ENCODE peak calls at places on chromosome 4, in eight cellular contexts. One of them, this sample, is unnamed.
A peak's percentile ranks its signal among the peaks of the same experiment; 100 is the strongest.

GRCh38 chr4:188822698-188823097 is 683.5 kb downstream of the TRIML1 start:
- DNase-seq in Right ventricle myocardium superior: no peak
- DNase-seq in T-cell: no peak
- DNase-seq in RPMI7951: no peak
- DNase-seq in left colon: no peak
- DNase-seq in NCI-H446 treated with DMSO at 0.1 percent for 48 hours: no peak
- DNase-seq in suprapubic skin: no peak
- DNase-seq in NCI-H2029: no peak
- DNase-seq in this sample: no peak

GRCh38 chr4:174120446-174121142 is 162.9 kb downstream of the FBXO8 start:
- DNase-seq in Right ventricle myocardium superior: peak; percentile 76
- DNase-seq in T-cell: peak; percentile 5
- DNase-seq in RPMI7951: peak; percentile 79
- DNase-seq in left colon: peak; percentile 29
- DNase-seq in NCI-H446 treated with DMSO at 0.1 percent for 48 hours: peak; percentile 39
- DNase-seq in suprapubic skin: no peak
- DNase-seq in NCI-H2029: peak; percentile 16
- DNase-seq in this sample: peak; percentile 75

GRCh38 chr4:183553601-183554345 is 48.9 kb downstream of the ING2 start:
- DNase-seq in Right ventricle myocardium superior: no peak
- DNase-seq in T-cell: no peak
- DNase-seq in RPMI7951: no peak
- DNase-seq in left colon: no peak
- DNase-seq in NCI-H446 treated with DMSO at 0.1 percent for 48 hours: no peak
- DNase-seq in suprapubic skin: no peak
- DNase-seq in NCI-H2029: no peak
- DNase-seq in this sample: no peak

GRCh38 chr4:39469429-39470077 is 10.7 kb downstream of the LIAS start:
- DNase-seq in Right ventricle myocardium superior: no peak
- DNase-seq in T-cell: peak; percentile 14
- DNase-seq in RPMI7951: peak; percentile 85
- DNase-seq in left colon: no peak
- DNase-seq in NCI-H446 treated with DMSO at 0.1 percent for 48 hours: peak; percentile 59
- DNase-seq in suprapubic skin: no peak
- DNase-seq in NCI-H2029: peak; percentile 18
- DNase-seq in this sample: peak; percentile 93

GRCh38 chr4:176499518-176499917 is 179.8 kb downstream of the SPCS3 start:
- DNase-seq in Right ventricle myocardium superior: no peak
- DNase-seq in T-cell: no peak
- DNase-seq in RPMI7951: peak; percentile 43
- DNase-seq in left colon: no peak
- DNase-seq in NCI-H446 treated with DMSO at 0.1 percent for 48 hours: no peak
- DNase-seq in suprapubic skin: no peak
- DNase-seq in NCI-H2029: no peak
- DNase-seq in this sample: no peak

GRCh38 chr4:102157984-102158383 is 187.3 kb downstream of the SLC39A8 start:
- DNase-seq in Right ventricle myocardium superior: no peak
- DNase-seq in T-cell: no peak
- DNase-seq in RPMI7951: no peak
- DNase-seq in left colon: no peak
- DNase-seq in NCI-H446 treated with DMSO at 0.1 percent for 48 hours: no peak
- DNase-seq in suprapubic skin: no peak
- DNase-seq in NCI-H2029: peak; percentile 40
- DNase-seq in this sample: no peak

GRCh38 chr4:129747756-129748155 is 651.8 kb downstream of the C4orf33 start:
- DNase-seq in Right ventricle myocardium superior: no peak
- DNase-seq in T-cell: no peak
- DNase-seq in RPMI7951: no peak
- DNase-seq in left colon: no peak
- DNase-seq in NCI-H446 treated with DMSO at 0.1 percent for 48 hours: no peak
- DNase-seq in suprapubic skin: no peak
- DNase-seq in NCI-H2029: no peak
- DNase-seq in this sample: no peak

GRCh38 chr4:186819357-186820086 is 95.9 kb upstream of the FAT1 start:
- DNase-seq in Right ventricle myocardium superior: no peak
- DNase-seq in T-cell: no peak
- DNase-seq in RPMI7951: no peak
- DNase-seq in left colon: no peak
- DNase-seq in NCI-H446 treated with DMSO at 0.1 percent for 48 hours: no peak
- DNase-seq in suprapubic skin: no peak
- DNase-seq in NCI-H2029: no peak
- DNase-seq in this sample: no peak

GRCh38 chr4:1873776-1874175 is 2.6 kb downstream of the NSD2 start:
- DNase-seq in Right ventricle myocardium superior: no peak
- DNase-seq in T-cell: no peak
- DNase-seq in RPMI7951: no peak
- DNase-seq in left colon: no peak
- DNase-seq in NCI-H446 treated with DMSO at 0.1 percent for 48 hours: no peak
- DNase-seq in suprapubic skin: no peak
- DNase-seq in NCI-H2029: no peak
- DNase-seq in this sample: no peak

GRCh38 chr4:42464550-42465124 is 67.3 kb downstream of the SHISA3 start:
- DNase-seq in Right ventricle myocardium superior: no peak
- DNase-seq in T-cell: no peak
- DNase-seq in RPMI7951: no peak
- DNase-seq in left colon: no peak
- DNase-seq in NCI-H446 treated with DMSO at 0.1 percent for 48 hours: no peak
- DNase-seq in suprapubic skin: no peak
- DNase-seq in NCI-H2029: no peak
- DNase-seq in this sample: no peak

GRCh38 chr4:53653484-53654053 is 62.3 kb upstream of the LNX1 start:
- DNase-seq in Right ventricle myocardium superior: no peak
- DNase-seq in T-cell: no peak
- DNase-seq in RPMI7951: peak; percentile 80
- DNase-seq in left colon: peak; percentile 48
- DNase-seq in NCI-H446 treated with DMSO at 0.1 percent for 48 hours: peak; percentile 17
- DNase-seq in suprapubic skin: no peak
- DNase-seq in NCI-H2029: peak; percentile 54
- DNase-seq in this sample: peak; percentile 33

GRCh38 chr4:86306816-86307215 is 53.0 kb downstream of the MAPK10 start:
- DNase-seq in Right ventricle myocardium superior: no peak
- DNase-seq in T-cell: no peak
- DNase-seq in RPMI7951: peak; percentile 61
- DNase-seq in left colon: no peak
- DNase-seq in NCI-H446 treated with DMSO at 0.1 percent for 48 hours: peak; percentile 51
- DNase-seq in suprapubic skin: no peak
- DNase-seq in NCI-H2029: no peak
- DNase-seq in this sample: no peak

GRCh38 chr4:147933316-147933715 is 201.4 kb downstream of the ARHGAP10 start:
- DNase-seq in Right ventricle myocardium superior: no peak
- DNase-seq in T-cell: no peak
- DNase-seq in RPMI7951: no peak
- DNase-seq in left colon: peak; percentile 12
- DNase-seq in NCI-H446 treated with DMSO at 0.1 percent for 48 hours: peak; percentile 24
- DNase-seq in suprapubic skin: no peak
- DNase-seq in NCI-H2029: no peak
- DNase-seq in this sample: peak; percentile 16

GRCh38 chr4:7399433-7400234 is 35.1 kb downstream of the PSAPL1 start:
- DNase-seq in Right ventricle myocardium superior: no peak
- DNase-seq in T-cell: no peak
- DNase-seq in RPMI7951: no peak
- DNase-seq in left colon: no peak
- DNase-seq in NCI-H446 treated with DMSO at 0.1 percent for 48 hours: no peak
- DNase-seq in suprapubic skin: peak; percentile 37
- DNase-seq in NCI-H2029: no peak
- DNase-seq in this sample: no peak

GRCh38 chr4:3461515-3462291 is 1.4 kb upstream of the DOK7 start:
- DNase-seq in Right ventricle myocardium superior: peak; percentile 89
- DNase-seq in T-cell: no peak
- DNase-seq in RPMI7951: peak; percentile 13
- DNase-seq in left colon: peak; percentile 57
- DNase-seq in NCI-H446 treated with DMSO at 0.1 percent for 48 hours: no peak
- DNase-seq in suprapubic skin: no peak
- DNase-seq in NCI-H2029: peak; percentile 63
- DNase-seq in this sample: peak; percentile 71

GRCh38 chr4:27010334-27010940 is 149.8 kb downstream of the STIM2 start:
- DNase-seq in Right ventricle myocardium superior: peak; percentile 53
- DNase-seq in T-cell: peak; percentile 52
- DNase-seq in RPMI7951: peak; percentile 55
- DNase-seq in left colon: peak; percentile 55
- DNase-seq in NCI-H446 treated with DMSO at 0.1 percent for 48 hours: peak; percentile 36
- DNase-seq in suprapubic skin: peak; percentile 67
- DNase-seq in NCI-H2029: peak; percentile 45
- DNase-seq in this sample: peak; percentile 70

GRCh38 chr4:174794706-174795105 is 34.3 kb downstream of the GLRA3 start:
- DNase-seq in Right ventricle myocardium superior: no peak
- DNase-seq in T-cell: no peak
- DNase-seq in RPMI7951: no peak
- DNase-seq in left colon: no peak
- DNase-seq in NCI-H446 treated with DMSO at 0.1 percent for 48 hours: no peak
- DNase-seq in suprapubic skin: no peak
- DNase-seq in NCI-H2029: peak; percentile 2
- DNase-seq in this sample: no peak

GRCh38 chr4:15542795-15543194 is 73.1 kb downstream of the CC2D2A start:
- DNase-seq in Right ventricle myocardium superior: peak; percentile 53
- DNase-seq in T-cell: no peak
- DNase-seq in RPMI7951: no peak
- DNase-seq in left colon: no peak
- DNase-seq in NCI-H446 treated with DMSO at 0.1 percent for 48 hours: no peak
- DNase-seq in suprapubic skin: no peak
- DNase-seq in NCI-H2029: no peak
- DNase-seq in this sample: no peak

GRCh38 chr4:168388890-168389289 is 70.3 kb upstream of the DDX60 start:
- DNase-seq in Right ventricle myocardium superior: no peak
- DNase-seq in T-cell: no peak
- DNase-seq in RPMI7951: peak; percentile 46
- DNase-seq in left colon: no peak
- DNase-seq in NCI-H446 treated with DMSO at 0.1 percent for 48 hours: no peak
- DNase-seq in suprapubic skin: no peak
- DNase-seq in NCI-H2029: no peak
- DNase-seq in this sample: no peak

GRCh38 chr4:123232439-123232838 is 164.2 kb upstream of the SPRY1 start:
- DNase-seq in Right ventricle myocardium superior: no peak
- DNase-seq in T-cell: no peak
- DNase-seq in RPMI7951: no peak
- DNase-seq in left colon: no peak
- DNase-seq in NCI-H446 treated with DMSO at 0.1 percent for 48 hours: no peak
- DNase-seq in suprapubic skin: no peak
- DNase-seq in NCI-H2029: no peak
- DNase-seq in this sample: no peak

GRCh38 chr4:113665036-113665435 is 96.5 kb downstream of the CAMK2D start:
- DNase-seq in Right ventricle myocardium superior: no peak
- DNase-seq in T-cell: no peak
- DNase-seq in RPMI7951: no peak
- DNase-seq in left colon: no peak
- DNase-seq in NCI-H446 treated with DMSO at 0.1 percent for 48 hours: no peak
- DNase-seq in suprapubic skin: no peak
- DNase-seq in NCI-H2029: no peak
- DNase-seq in this sample: no peak

GRCh38 chr4:147777456-147778091 is 45.7 kb downstream of the ARHGAP10 start:
- DNase-seq in Right ventricle myocardium superior: no peak
- DNase-seq in T-cell: no peak
- DNase-seq in RPMI7951: peak; percentile 54
- DNase-seq in left colon: no peak
- DNase-seq in NCI-H446 treated with DMSO at 0.1 percent for 48 hours: no peak
- DNase-seq in suprapubic skin: no peak
- DNase-seq in NCI-H2029: no peak
- DNase-seq in this sample: no peak

GRCh38 chr4:680931-681645 is 6.7 kb downstream of the MYL5 start:
- DNase-seq in Right ventricle myocardium superior: peak; percentile 84
- DNase-seq in T-cell: no peak
- DNase-seq in RPMI7951: peak; percentile 25
- DNase-seq in left colon: peak; percentile 74
- DNase-seq in NCI-H446 treated with DMSO at 0.1 percent for 48 hours: no peak
- DNase-seq in suprapubic skin: peak; percentile 91
- DNase-seq in NCI-H2029: no peak
- DNase-seq in this sample: no peak

GRCh38 chr4:41057456-41057855 is 156.9 kb downstream of the APBB2 start:
- DNase-seq in Right ventricle myocardium superior: no peak
- DNase-seq in T-cell: no peak
- DNase-seq in RPMI7951: peak; percentile 80
- DNase-seq in left colon: no peak
- DNase-seq in NCI-H446 treated with DMSO at 0.1 percent for 48 hours: no peak
- DNase-seq in suprapubic skin: no peak
- DNase-seq in NCI-H2029: no peak
- DNase-seq in this sample: no peak

This sample was measured in H4.